ENCODE peak calls at places on chromosomes 12 and 14, in ten cellular contexts. B is GM12891, I is tibial nerve, W is ovary, V is H1, C is heart left ventricle, R is uterus, P is A549, F is K562, S is breast epithelium. L is an unnamed sample.

GRCh38 chr12:117213295-117213808 is 23.1 kb upstream of the FBXO21 start:
- DNase-seq in C (no peak), V (no peak), B (no peak), W (no peak), F (no peak), R (no peak), I (no peak), S (no peak), P (no peak), L (no peak)

GRCh38 chr12:105467710-105468366 is 137.3 kb downstream of the C12orf75 start:
- DNase-seq in F (no peak), S (no peak), V (no peak), I (no peak), C (no peak), B (no peak), R (no peak), P (no peak), W (no peak), L (no peak)

GRCh38 chr14:74551903-74552371 is 58.4 kb downstream of the ISCA2 start:
- DNase-seq in I (no peak), R (no peak), P (no peak), S (no peak), W (no peak), V (no peak), B (no peak), C (peak; percentile 62), F (no peak), L (no peak)

GRCh38 chr14:93013368-93013719 is 90.4 kb downstream of the CHGA start:
- DNase-seq in R (no peak), W (no peak), S (no peak), B (peak; percentile 44), F (no peak), P (no peak), V (no peak), I (no peak), C (no peak), L (no peak)

GRCh38 chr14:63308723-63309317 is 9.9 kb downstream of the GPHB5 start:
- DNase-seq in W (no peak), V (peak; percentile 23), P (no peak), F (peak; percentile 8), R (no peak), I (no peak), B (no peak), S (no peak), C (no peak), L (no peak)

GRCh38 chr12:119486599-119487154 is 106.9 kb upstream of the TMEM233 start:
- DNase-seq in S (no peak), C (no peak), R (no peak), W (no peak), V (no peak), B (no peak), I (no peak), P (no peak), F (no peak), L (no peak)

GRCh38 chr12:47903927-47904646 is 707 bp downstream of the VDR start:
- DNase-seq in C (peak; percentile 79), I (no peak), F (peak; percentile 44), P (peak; percentile 38), W (no peak), R (peak; percentile 57), B (no peak), S (peak; percentile 65), V (no peak), L (peak; percentile 86)

GRCh38 chr12:89307665-89308253 is 44.5 kb downstream of the DUSP6 start:
- DNase-seq in R (no peak), W (no peak), I (no peak), P (no peak), C (no peak), V (no peak), F (no peak), S (no peak), B (no peak), L (no peak)

GRCh38 chr12:89072303-89073026 is 279.8 kb downstream of the DUSP6 start:
- DNase-seq in C (no peak), B (no peak), R (no peak), V (no peak), P (no peak), W (no peak), I (no peak), S (no peak), F (no peak), L (no peak)

GRCh38 chr14:94750371-94750770 is 19.5 kb downstream of the GSC start:
- DNase-seq in I (no peak), R (no peak), P (no peak), B (no peak), S (no peak), C (no peak), F (no peak), W (no peak), V (no peak), L (no peak)

GRCh38 chr12:16063728-16064127 is 152.6 kb downstream of the DERA start:
- DNase-seq in C (no peak), F (no peak), P (no peak), R (no peak), B (no peak), I (no peak), W (no peak), V (no peak), S (no peak), L (no peak)

GRCh38 chr14:44803239-44803905 is 158.4 kb downstream of the KLHL28 start:
- DNase-seq in P (peak; percentile 26), R (no peak), C (no peak), B (no peak), W (no peak), F (peak; percentile 22), I (no peak), S (no peak), V (no peak), L (no peak)

GRCh38 chr12:46492471-46493351 is 120.1 kb upstream of the SLC38A2 start:
- DNase-seq in V (no peak), I (no peak), S (no peak), R (no peak), B (no peak), C (no peak), W (no peak), P (peak; percentile 74), F (no peak), L (no peak)

GRCh38 chr14:53432378-53432802 is 279.3 kb upstream of the DDHD1 start:
- DNase-seq in I (no peak), B (peak; percentile 29), V (peak; percentile 21), F (peak; percentile 4), R (no peak), S (no peak), W (no peak), C (no peak), P (peak; percentile 47), L (no peak)

GRCh38 chr12:112102127-112102526 is 6.5 kb downstream of the NAA25 start:
- DNase-seq in S (no peak), P (no peak), W (no peak), I (no peak), C (no peak), B (no peak), V (no peak), F (no peak), R (no peak), L (no peak)

GRCh38 chr12:100793182-100793581 is 1.4 kb upstream of the ANO4 start:
- DNase-seq in S (no peak), W (no peak), B (no peak), F (no peak), I (no peak), R (peak; percentile 32), P (no peak), V (no peak), C (no peak), L (no peak)

DNA sequence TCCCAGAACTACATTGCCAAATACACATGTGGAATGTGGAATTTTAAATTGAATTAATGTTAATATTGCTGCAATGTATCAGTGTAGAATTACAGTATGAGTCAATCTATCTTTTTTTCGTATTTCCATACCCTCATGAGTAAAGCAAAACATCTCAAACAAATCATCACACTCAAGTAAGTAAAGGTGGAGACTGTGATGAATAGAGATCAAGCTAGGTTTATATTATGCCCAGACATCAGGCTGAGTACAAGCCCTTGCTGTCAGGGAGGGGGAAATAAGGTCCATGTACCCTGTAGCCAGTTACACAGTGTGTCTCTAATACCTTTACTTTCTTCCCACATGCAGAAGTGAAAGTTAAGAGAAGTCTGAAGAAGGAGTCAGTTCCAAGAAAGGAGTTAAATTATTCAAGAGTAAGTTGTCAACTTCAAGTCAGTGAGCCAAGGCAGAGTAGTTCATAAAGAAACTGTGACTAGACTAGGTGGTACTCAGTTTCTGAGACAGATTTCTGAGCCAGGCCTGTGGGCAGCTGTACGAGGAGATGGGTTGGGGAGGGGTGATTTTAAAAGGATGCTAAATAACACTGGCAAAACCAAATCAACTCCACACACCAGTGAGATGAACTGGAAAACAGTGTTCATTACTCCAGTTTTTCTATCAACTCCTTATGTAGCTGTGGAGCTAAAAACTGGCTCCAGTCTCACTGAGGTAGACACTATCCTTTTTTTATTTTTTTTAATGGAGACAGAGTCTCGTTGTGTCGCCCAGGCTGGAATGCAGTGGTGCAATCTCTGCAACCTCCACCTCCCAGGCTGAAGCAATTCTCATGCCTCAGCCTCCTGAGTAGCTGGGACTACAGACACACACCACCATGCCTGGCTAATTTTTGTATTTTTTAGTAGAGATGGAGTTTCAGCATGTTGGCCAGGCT is 23.8 kb upstream of the STK38L start:
- DNase-seq in R (no peak), I (no peak), B (peak; percentile 17), V (no peak), C (no peak), P (no peak), F (no peak), W (no peak), S (no peak), L (no peak)
- TF ChIP-seq POLR2A in R (no peak), I (no peak), B (no peak), V (no peak), C (no peak), P (no peak), F (no peak), W (no peak), S (no peak), L (no peak)

GRCh38 chr14:37709419-37710195 is 114.2 kb downstream of the TTC6 start:
- DNase-seq in W (no peak), S (no peak), V (no peak), B (no peak), F (peak; percentile 7), P (no peak), R (no peak), I (no peak), C (no peak), L (no peak)
- TF ChIP-seq POLR2A in W (no peak), S (no peak), V (no peak), B (no peak), F (no peak), P (no peak), R (no peak), I (no peak), C (no peak), L (no peak)

GRCh38 chr12:120686690-120687569 is at the start of gene MLEC:
- DNase-seq in I (peak; percentile 99), B (peak; percentile 93), S (peak; percentile 99), F (peak; percentile 100), R (peak; percentile 97), P (peak; percentile 99), V (peak; percentile 77), C (peak; percentile 99), W (peak; percentile 99), L (peak; percentile 98)
- TF ChIP-seq POLR2A in I (peak; percentile 47), B (peak; percentile 54), S (peak; percentile 40), F (peak; percentile 80), R (peak; percentile 81), P (peak; percentile 85), V (peak; percentile 11), C (peak; percentile 98), W (peak; percentile 71), L (peak; percentile 59)

GRCh38 chr12:83805873-83806272 is 1106.7 kb downstream of the SLC6A15 start:
- DNase-seq in I (no peak), V (no peak), R (no peak), F (no peak), P (no peak), W (no peak), B (no peak), C (no peak), S (no peak), L (no peak)
- TF ChIP-seq POLR2A in I (no peak), V (no peak), R (no peak), F (no peak), P (no peak), W (no peak), B (no peak), C (no peak), S (no peak), L (no peak)